ENCODE peak calls at places on chromosomes 5 and 9, in four cellular contexts. One of them, this sample, is unnamed.

GRCh38 chr9:108160705-108161233 is 671.2 kb upstream of the KLF4 start:
- DNase-seq in SK-N-SH: no peak
- DNase-seq in H1: no peak
- DNase-seq in K562: no peak
- DNase-seq in this sample: no peak

GRCh38 chr9:24342457-24342856 is 203.2 kb downstream of the IZUMO3 start:
- DNase-seq in SK-N-SH: no peak
- DNase-seq in H1: no peak
- DNase-seq in K562: no peak
- DNase-seq in this sample: no peak

GRCh38 chr9:129490583-129491485 is 130.1 kb downstream of the C9orf50 start:
- DNase-seq in SK-N-SH: no peak
- DNase-seq in H1: no peak
- DNase-seq in K562: no peak
- DNase-seq in this sample: no peak

GRCh38 chr5:123776761-123777160 is 264.8 kb downstream of the CSNK1G3 start:
- DNase-seq in SK-N-SH: no peak
- DNase-seq in H1: no peak
- DNase-seq in K562: no peak
- DNase-seq in this sample: no peak

GRCh38 chr5:127650649-127651048 is 1.8 kb downstream of the CTXN3 start:
- DNase-seq in SK-N-SH: no peak
- DNase-seq in H1: no peak
- DNase-seq in K562: no peak
- DNase-seq in this sample: no peak

GRCh38 chr9:118223111-118223510 is 518.9 kb downstream of the TLR4 start:
- DNase-seq in SK-N-SH: no peak
- DNase-seq in H1: no peak
- DNase-seq in K562: no peak
- DNase-seq in this sample: no peak

GRCh38 chr5:148542812-148543211 is 111.5 kb downstream of the HTR4 start:
- DNase-seq in SK-N-SH: no peak
- DNase-seq in H1: no peak
- DNase-seq in K562: no peak
- DNase-seq in this sample: no peak

GRCh38 chr9:11088826-11089374 is 476.1 kb upstream of the PTPRD start:
- DNase-seq in SK-N-SH: no peak
- DNase-seq in H1: no peak
- DNase-seq in K562: no peak
- DNase-seq in this sample: no peak

GRCh38 chr5:149898811-149899210 is 45.8 kb downstream of the PDE6A start:
- DNase-seq in SK-N-SH: no peak
- DNase-seq in H1: no peak
- DNase-seq in K562: no peak
- DNase-seq in this sample: no peak

GRCh38 chr9:99445920-99446319 is 223.8 kb downstream of the SEC61B start:
- DNase-seq in SK-N-SH: no peak
- DNase-seq in H1: no peak
- DNase-seq in K562: no peak
- DNase-seq in this sample: no peak

GRCh38 chr9:14423816-14424261 is 109.9 kb upstream of the NFIB start:
- DNase-seq in SK-N-SH: no peak
- DNase-seq in H1: no peak
- DNase-seq in K562: no peak
- DNase-seq in this sample: no peak

GRCh38 chr5:176429972-176430371 is 13.6 kb upstream of the CLTB start:
- DNase-seq in SK-N-SH: no peak
- DNase-seq in H1: no peak
- DNase-seq in K562: no peak
- DNase-seq in this sample: no peak

GRCh38 chr5:82018462-82018861 is 46.6 kb downstream of the ATG10 start:
- DNase-seq in SK-N-SH: no peak
- DNase-seq in H1: no peak
- DNase-seq in K562: no peak
- DNase-seq in this sample: no peak

GRCh38 chr5:32522429-32523143 is 62.8 kb upstream of the SUB1 start:
- DNase-seq in SK-N-SH: no peak
- DNase-seq in H1: no peak
- DNase-seq in K562: no peak
- DNase-seq in this sample: no peak

GRCh38 chr9:101995231-101995630 is 256.8 kb upstream of the GRIN3A start:
- DNase-seq in SK-N-SH: no peak
- DNase-seq in H1: no peak
- DNase-seq in K562: no peak
- DNase-seq in this sample: no peak

GRCh38 chr9:13705913-13706312 is 426.4 kb upstream of the MPDZ start:
- DNase-seq in SK-N-SH: peak; percentile 1
- DNase-seq in H1: no peak
- DNase-seq in K562: no peak
- DNase-seq in this sample: no peak

GRCh38 chr5:178993955-178994579 is 1.1 kb downstream of the GRM6 start:
- DNase-seq in SK-N-SH: no peak
- DNase-seq in H1: no peak
- DNase-seq in K562: no peak
- DNase-seq in this sample: no peak

GRCh38 chr9:83339435-83339834 is 198.8 kb downstream of the FRMD3 start:
- DNase-seq in SK-N-SH: no peak
- DNase-seq in H1: no peak
- DNase-seq in K562: no peak
- DNase-seq in this sample: no peak

GRCh38 chr5:14174235-14174636 is 31.1 kb downstream of the TRIO start:
- DNase-seq in SK-N-SH: peak; percentile 33
- DNase-seq in H1: no peak
- DNase-seq in K562: no peak
- DNase-seq in this sample: peak; percentile 25

GRCh38 chr5:9898319-9898718 is 268.2 kb upstream of the TAS2R1 start:
- DNase-seq in SK-N-SH: peak; percentile 36
- DNase-seq in H1: no peak
- DNase-seq in K562: no peak
- DNase-seq in this sample: peak; percentile 52

GRCh38 chr9:118957585-118957984 is 411.6 kb downstream of the BRINP1 start:
- DNase-seq in SK-N-SH: no peak
- DNase-seq in H1: no peak
- DNase-seq in K562: no peak
- DNase-seq in this sample: no peak

GRCh38 chr5:171601266-171601881 is 181.9 kb downstream of the FGF18 start:
- DNase-seq in SK-N-SH: no peak
- DNase-seq in H1: no peak
- DNase-seq in K562: no peak
- DNase-seq in this sample: no peak

GRCh38 chr9:24545847-24546522 is at the start of gene IZUMO3:
- DNase-seq in SK-N-SH: no peak
- DNase-seq in H1: no peak
- DNase-seq in K562: no peak
- DNase-seq in this sample: no peak

GRCh38 chr5:137461636-137462596 is 37.2 kb downstream of the SPOCK1 start:
- DNase-seq in SK-N-SH: peak; percentile 39
- DNase-seq in H1: peak; percentile 19
- DNase-seq in K562: no peak
- DNase-seq in this sample: peak; percentile 31

GRCh38 chr9:92720807-92721535 is 43.7 kb downstream of the BICD2 start:
- DNase-seq in SK-N-SH: no peak
- DNase-seq in H1: no peak
- DNase-seq in K562: no peak
- DNase-seq in this sample: no peak

GRCh38 chr5:101678494-101679193 is 617.4 kb downstream of the SLCO4C1 start:
- DNase-seq in SK-N-SH: peak; percentile 43
- DNase-seq in H1: peak; percentile 47
- DNase-seq in K562: peak; percentile 52
- DNase-seq in this sample: peak; percentile 81

GRCh38 chr5:56825222-56825824 is 10.0 kb downstream of the MAP3K1 start:
- DNase-seq in SK-N-SH: no peak
- DNase-seq in H1: no peak
- DNase-seq in K562: no peak
- DNase-seq in this sample: no peak

GRCh38 chr5:152052470-152052869 is 127.8 kb upstream of the GLRA1 start:
- DNase-seq in SK-N-SH: no peak
- DNase-seq in H1: no peak
- DNase-seq in K562: no peak
- DNase-seq in this sample: no peak

GRCh38 chr9:6715755-6716643 is 41.8 kb upstream of the KDM4C start:
- DNase-seq in SK-N-SH: peak; percentile 82
- DNase-seq in H1: no peak
- DNase-seq in K562: no peak
- DNase-seq in this sample: peak; percentile 74

GRCh38 chr5:34526682-34527305 is 129.3 kb upstream of the RAI14 start:
- DNase-seq in SK-N-SH: no peak
- DNase-seq in H1: no peak
- DNase-seq in K562: peak; percentile 55
- DNase-seq in this sample: no peak

GRCh38 chr9:121736147-121736721 is 84.8 kb downstream of the DAB2IP start:
- DNase-seq in SK-N-SH: no peak
- DNase-seq in H1: no peak
- DNase-seq in K562: peak; percentile 60
- DNase-seq in this sample: peak; percentile 83

GRCh38 chr5:132134384-132134783 is 60.8 kb downstream of the CSF2 start:
- DNase-seq in SK-N-SH: peak; percentile 8
- DNase-seq in H1: no peak
- DNase-seq in K562: no peak
- DNase-seq in this sample: no peak

GRCh38 chr5:140223567-140223966 is 48.6 kb downstream of the CYSTM1 start:
- DNase-seq in SK-N-SH: no peak
- DNase-seq in H1: no peak
- DNase-seq in K562: no peak
- DNase-seq in this sample: no peak

GRCh38 chr5:167631191-167631590 is 660.3 kb upstream of the WWC1 start:
- DNase-seq in SK-N-SH: no peak
- DNase-seq in H1: no peak
- DNase-seq in K562: no peak
- DNase-seq in this sample: no peak

GRCh38 chr5:167634432-167634831 is 657.0 kb upstream of the WWC1 start:
- DNase-seq in SK-N-SH: no peak
- DNase-seq in H1: no peak
- DNase-seq in K562: no peak
- DNase-seq in this sample: no peak

GRCh38 chr5:167633114-167633513 is 658.3 kb upstream of the WWC1 start:
- DNase-seq in SK-N-SH: no peak
- DNase-seq in H1: no peak
- DNase-seq in K562: no peak
- DNase-seq in this sample: no peak

GRCh38 chr5:167629634-167630033 is 661.8 kb upstream of the WWC1 start:
- DNase-seq in SK-N-SH: no peak
- DNase-seq in H1: no peak
- DNase-seq in K562: no peak
- DNase-seq in this sample: no peak

GRCh38 chr5:167633931-167634341 is 657.5 kb upstream of the WWC1 start:
- DNase-seq in SK-N-SH: no peak
- DNase-seq in H1: no peak
- DNase-seq in K562: no peak
- DNase-seq in this sample: no peak
- TF ChIP-seq TEAD4 in SK-N-SH: no peak
- TF ChIP-seq TEAD4 in H1: no peak
- TF ChIP-seq TEAD4 in K562: no peak
- TF ChIP-seq TEAD4 in this sample: no peak

GRCh38 chr9:133815781-133816180 is 77.6 kb upstream of the SARDH start:
- DNase-seq in SK-N-SH: no peak
- DNase-seq in H1: no peak
- DNase-seq in K562: no peak
- DNase-seq in this sample: no peak

GRCh38 chr9:133814586-133815090 is 76.5 kb upstream of the SARDH start:
- DNase-seq in SK-N-SH: no peak
- DNase-seq in H1: no peak
- DNase-seq in K562: no peak
- DNase-seq in this sample: no peak

GRCh38 chr9:133812941-133813748 is 75.0 kb upstream of the SARDH start:
- DNase-seq in SK-N-SH: no peak
- DNase-seq in H1: no peak
- DNase-seq in K562: no peak
- DNase-seq in this sample: no peak

GRCh38 chr9:133812077-133812868 is 74.1 kb upstream of the SARDH start:
- DNase-seq in SK-N-SH: no peak
- DNase-seq in H1: no peak
- DNase-seq in K562: no peak
- DNase-seq in this sample: no peak

GRCh38 chr9:133813749-133814585 is 75.8 kb upstream of the SARDH start:
- DNase-seq in SK-N-SH: peak; percentile 85
- DNase-seq in H1: no peak
- DNase-seq in K562: no peak
- DNase-seq in this sample: no peak
- TF ChIP-seq TEAD4 in SK-N-SH: no peak
- TF ChIP-seq TEAD4 in H1: no peak
- TF ChIP-seq TEAD4 in K562: no peak
- TF ChIP-seq TEAD4 in this sample: no peak

DNA sequence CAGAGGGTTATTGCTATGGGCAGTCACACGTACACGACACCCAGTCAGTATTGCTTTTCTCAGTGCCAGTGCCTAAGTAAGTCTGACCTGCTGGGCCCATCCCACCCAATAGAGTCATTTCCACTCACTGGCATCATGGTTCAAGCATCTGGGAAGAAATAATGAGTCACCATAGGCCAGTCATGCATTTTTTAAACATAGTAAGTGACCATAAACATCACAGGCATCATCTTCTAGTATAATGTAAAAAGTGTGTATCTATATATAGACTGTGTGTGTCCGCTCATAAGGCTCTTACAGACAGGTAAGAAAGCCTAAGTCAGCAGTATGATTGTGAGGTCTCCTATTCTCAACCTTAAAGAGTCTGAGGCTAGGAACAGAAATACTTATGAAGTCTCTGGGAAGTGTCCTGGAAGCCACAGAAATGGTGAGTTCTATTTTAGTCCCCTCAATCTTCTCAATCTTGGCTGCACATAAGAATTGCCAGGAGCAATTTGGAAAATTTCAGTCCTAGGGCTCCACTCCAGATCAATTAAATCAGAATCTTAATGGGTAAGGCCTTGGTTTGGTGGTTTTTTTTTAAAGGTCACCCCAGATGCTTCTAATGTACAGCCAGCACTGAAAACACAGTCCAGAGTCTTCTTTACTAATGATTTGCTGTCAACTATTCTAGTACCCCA is 65.2 kb downstream of the ZNF366 start:
- DNase-seq in SK-N-SH: no peak
- DNase-seq in H1: no peak
- DNase-seq in K562: no peak
- DNase-seq in this sample: no peak
- TF ChIP-seq TEAD4 in SK-N-SH: peak; percentile 70
- TF ChIP-seq TEAD4 in H1: no peak
- TF ChIP-seq TEAD4 in K562: no peak
- TF ChIP-seq TEAD4 in this sample: no peak

DNA sequence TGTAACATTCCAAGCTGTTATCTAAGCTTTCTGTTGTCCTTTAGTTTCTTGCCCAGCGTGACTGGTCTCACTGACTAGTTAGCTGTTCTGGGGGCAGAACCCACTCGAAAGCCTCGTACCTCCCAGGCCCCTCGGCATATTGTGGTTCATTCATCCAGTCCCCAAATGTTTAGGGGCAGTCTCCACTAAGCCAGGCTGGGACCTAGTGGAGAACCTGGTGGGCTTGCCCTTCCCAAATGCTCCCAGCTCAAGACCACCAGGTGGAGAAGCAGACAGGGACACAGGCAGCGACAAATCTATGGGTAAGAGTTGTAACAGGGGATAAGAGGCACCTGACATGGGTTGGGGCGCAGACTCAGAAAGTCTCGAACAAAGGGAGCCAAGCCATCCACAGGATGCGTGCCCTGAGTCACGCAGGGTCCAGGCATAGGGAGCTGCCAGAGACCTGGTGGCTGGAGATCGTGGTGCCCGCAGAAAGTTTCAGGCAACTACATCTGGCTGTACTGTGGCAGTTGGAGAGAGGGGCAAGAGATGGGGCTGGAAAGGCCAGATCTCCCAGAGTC is 851 bp upstream of the EEIG1 start:
- DNase-seq in SK-N-SH: no peak
- DNase-seq in H1: no peak
- DNase-seq in K562: no peak
- DNase-seq in this sample: no peak
- TF ChIP-seq TEAD4 in SK-N-SH: no peak
- TF ChIP-seq TEAD4 in H1: no peak
- TF ChIP-seq TEAD4 in K562: no peak
- TF ChIP-seq TEAD4 in this sample: no peak

This sample was measured in WTC11.